ENCODE peak calls at places on chromosome 15, in ten cellular contexts. X, A, I, H, K, R, V, Z, M and T are unnamed samples.

GRCh38 chr15:33656090-33656670 is 312.1 kb upstream of the CHRM5 start:
- DNase-seq in X (no peak), A (no peak), I (no peak), H (no peak), K (no peak), R (no peak), V (no peak), Z (no peak), M (no peak), T (no peak)

GRCh38 chr15:48865387-48866079 is 12.4 kb upstream of the EID1 start:
- DNase-seq in X (peak), A (no peak), I (no peak), H (no peak), K (peak), R (no peak), V (peak), Z (no peak), M (no peak), T (no peak)

GRCh38 chr15:63880744-63881143 is 47.0 kb upstream of the HERC1 start:
- DNase-seq in X (no peak), A (no peak), I (no peak), H (no peak), K (no peak), R (no peak), V (peak), Z (no peak), M (peak), T (no peak)

GRCh38 chr15:67865331-67865730 is 25.5 kb upstream of the RNU6-1 start:
- DNase-seq in X (no peak), A (no peak), I (no peak), H (no peak), K (no peak), R (no peak), V (no peak), Z (no peak), M (no peak), T (no peak)

GRCh38 chr15:77749998-77750540 is 117.4 kb upstream of the LINGO1 start:
- DNase-seq in X (no peak), A (no peak), I (no peak), H (no peak), K (no peak), R (no peak), V (no peak), Z (no peak), M (no peak), T (no peak)

GRCh38 chr15:75732809-75733451 is 20.3 kb upstream of the CSPG4 start:
- DNase-seq in X (no peak), A (peak), I (no peak), H (peak), K (peak), R (no peak), V (peak), Z (peak), M (peak), T (peak)

GRCh38 chr15:57761562-57761961 is 55.0 kb downstream of the POLR2M start:
- DNase-seq in X (no peak), A (no peak), I (no peak), H (no peak), K (peak), R (no peak), V (no peak), Z (no peak), M (no peak), T (no peak)

GRCh38 chr15:57562220-57562769 is 29.4 kb upstream of the MYZAP start:
- DNase-seq in X (no peak), A (peak), I (no peak), H (no peak), K (no peak), R (peak), V (no peak), Z (no peak), M (peak), T (peak)

GRCh38 chr15:52672661-52673060 is 6.5 kb downstream of the ATOSA start:
- DNase-seq in X (no peak), A (no peak), I (no peak), H (no peak), K (no peak), R (no peak), V (no peak), Z (no peak), M (no peak), T (no peak)

GRCh38 chr15:84874991-84875390 is 9.5 kb upstream of the SLC28A1 start:
- DNase-seq in X (no peak), A (no peak), I (no peak), H (no peak), K (no peak), R (no peak), V (no peak), Z (no peak), M (no peak), T (no peak)

GRCh38 chr15:34436956-34437442 is 609 bp downstream of the GOLGA8A start:
- DNase-seq in X (no peak), A (no peak), I (no peak), H (peak), K (peak), R (no peak), V (peak), Z (peak), M (peak), T (no peak)

GRCh38 chr15:79425591-79426295 is 6.4 kb upstream of the MINAR1 start:
- DNase-seq in X (no peak), A (no peak), I (no peak), H (no peak), K (no peak), R (no peak), V (no peak), Z (no peak), M (no peak), T (no peak)

GRCh38 chr15:39369768-39370167 is 211.1 kb upstream of the THBS1 start:
- DNase-seq in X (no peak), A (no peak), I (no peak), H (no peak), K (no peak), R (no peak), V (no peak), Z (no peak), M (no peak), T (no peak)

GRCh38 chr15:89982315-89983055 is 18.6 kb upstream of the ZNF710 start:
- DNase-seq in X (no peak), A (no peak), I (no peak), H (no peak), K (no peak), R (no peak), V (no peak), Z (no peak), M (no peak), T (no peak)

GRCh38 chr15:71891026-71891425 is 80.7 kb downstream of the NR2E3 start:
- DNase-seq in X (no peak), A (peak), I (no peak), H (no peak), K (no peak), R (no peak), V (no peak), Z (no peak), M (no peak), T (no peak)

GRCh38 chr15:75776075-75776443 is 63.4 kb upstream of the CSPG4 start:
- DNase-seq in X (no peak), A (no peak), I (no peak), H (no peak), K (peak), R (no peak), V (peak), Z (no peak), M (no peak), T (no peak)

GRCh38 chr15:83516935-83517334 is 69.8 kb downstream of the SH3GL3 start:
- DNase-seq in X (no peak), A (no peak), I (no peak), H (no peak), K (peak), R (no peak), V (no peak), Z (no peak), M (no peak), T (no peak)

GRCh38 chr15:68224546-68225250 is 4.8 kb downstream of the CLN6 start:
- DNase-seq in X (no peak), A (no peak), I (no peak), H (no peak), K (no peak), R (no peak), V (no peak), Z (no peak), M (no peak), T (peak)

GRCh38 chr15:73941044-73941443 is 14.8 kb downstream of the LOXL1 start:
- DNase-seq in X (no peak), A (no peak), I (no peak), H (no peak), K (peak), R (no peak), V (peak), Z (no peak), M (peak), T (peak)

GRCh38 chr15:90860450-90860849 is 7.9 kb upstream of the FURIN start:
- DNase-seq in X (no peak), A (peak), I (no peak), H (no peak), K (no peak), R (no peak), V (no peak), Z (no peak), M (no peak), T (no peak)

GRCh38 chr15:89823836-89824606 is 9.4 kb upstream of the ANPEP start:
- DNase-seq in X (no peak), A (no peak), I (no peak), H (no peak), K (no peak), R (no peak), V (no peak), Z (no peak), M (no peak), T (no peak)

GRCh38 chr15:78618064-78618463 is 2.7 kb downstream of the CHRNA3 start:
- DNase-seq in X (no peak), A (no peak), I (no peak), H (no peak), K (no peak), R (no peak), V (no peak), Z (no peak), M (no peak), T (peak)

GRCh38 chr15:62928996-62929350 is 113.6 kb upstream of the TPM1 start:
- DNase-seq in X (no peak), A (no peak), I (no peak), H (no peak), K (peak), R (no peak), V (peak), Z (no peak), M (no peak), T (peak)

GRCh38 chr15:58396181-58396580 is 35.6 kb upstream of the LIPC start:
- DNase-seq in X (peak), A (no peak), I (no peak), H (no peak), K (peak), R (no peak), V (peak), Z (no peak), M (no peak), T (peak)

GRCh38 chr15:81052046-81052445 is 51.3 kb downstream of the TLNRD1 start:
- DNase-seq in X (no peak), A (no peak), I (no peak), H (no peak), K (no peak), R (no peak), V (no peak), Z (no peak), M (no peak), T (no peak)

GRCh38 chr15:98442379-98442833 is 205.9 kb upstream of the IGF1R start:
- DNase-seq in X (peak), A (no peak), I (peak), H (no peak), K (peak), R (peak), V (peak), Z (peak), M (no peak), T (no peak)